ENCODE peak calls at places on chromosome 18, in five cellular contexts. One of them, this sample, is unnamed.

GRCh38 chr18:13530879-13531387 is 195.4 kb downstream of the FAM210A start:
- DNase-seq in K562: no peak
- DNase-seq in H1: no peak
- DNase-seq in HCT116: peak
- DNase-seq in SK-N-SH: peak
- DNase-seq in this sample: peak

GRCh38 chr18:68679531-68679930 is 35.4 kb downstream of the TMX3 start:
- DNase-seq in K562: no peak
- DNase-seq in H1: no peak
- DNase-seq in HCT116: no peak
- DNase-seq in SK-N-SH: no peak
- DNase-seq in this sample: no peak

GRCh38 chr18:48531979-48532378 is 6.9 kb upstream of the CTIF start:
- DNase-seq in K562: no peak
- DNase-seq in H1: no peak
- DNase-seq in HCT116: no peak
- DNase-seq in SK-N-SH: no peak
- DNase-seq in this sample: no peak

GRCh38 chr18:331231-331771 is 63.5 kb upstream of the THOC1 start:
- DNase-seq in K562: no peak
- DNase-seq in H1: no peak
- DNase-seq in HCT116: no peak
- DNase-seq in SK-N-SH: no peak
- DNase-seq in this sample: no peak

GRCh38 chr18:41977233-41977632 is 22.2 kb downstream of the PIK3C3 start:
- DNase-seq in K562: no peak
- DNase-seq in H1: no peak
- DNase-seq in HCT116: no peak
- DNase-seq in SK-N-SH: no peak
- DNase-seq in this sample: no peak

GRCh38 chr18:456361-456821 is 44.1 kb downstream of the COLEC12 start:
- DNase-seq in K562: no peak
- DNase-seq in H1: no peak
- DNase-seq in HCT116: no peak
- DNase-seq in SK-N-SH: no peak
- DNase-seq in this sample: no peak

GRCh38 chr18:78937166-78937565 is 42.5 kb upstream of the SALL3 start:
- DNase-seq in K562: no peak
- DNase-seq in H1: no peak
- DNase-seq in HCT116: no peak
- DNase-seq in SK-N-SH: no peak
- DNase-seq in this sample: no peak

GRCh38 chr18:78724214-78724834 is 255.3 kb upstream of the SALL3 start:
- DNase-seq in K562: no peak
- DNase-seq in H1: no peak
- DNase-seq in HCT116: no peak
- DNase-seq in SK-N-SH: no peak
- DNase-seq in this sample: no peak

GRCh38 chr18:75070625-75071483 is 138.1 kb downstream of the PTGR3 start:
- DNase-seq in K562: peak
- DNase-seq in H1: no peak
- DNase-seq in HCT116: peak
- DNase-seq in SK-N-SH: no peak
- DNase-seq in this sample: peak

GRCh38 chr18:36809590-36810381 is 19.0 kb downstream of the TPGS2 start:
- DNase-seq in K562: peak
- DNase-seq in H1: no peak
- DNase-seq in HCT116: peak
- DNase-seq in SK-N-SH: peak
- DNase-seq in this sample: peak

GRCh38 chr18:58860747-58861224 is 3.9 kb upstream of the ZNF532 start:
- DNase-seq in K562: no peak
- DNase-seq in H1: no peak
- DNase-seq in HCT116: no peak
- DNase-seq in SK-N-SH: no peak
- DNase-seq in this sample: no peak

DNA sequence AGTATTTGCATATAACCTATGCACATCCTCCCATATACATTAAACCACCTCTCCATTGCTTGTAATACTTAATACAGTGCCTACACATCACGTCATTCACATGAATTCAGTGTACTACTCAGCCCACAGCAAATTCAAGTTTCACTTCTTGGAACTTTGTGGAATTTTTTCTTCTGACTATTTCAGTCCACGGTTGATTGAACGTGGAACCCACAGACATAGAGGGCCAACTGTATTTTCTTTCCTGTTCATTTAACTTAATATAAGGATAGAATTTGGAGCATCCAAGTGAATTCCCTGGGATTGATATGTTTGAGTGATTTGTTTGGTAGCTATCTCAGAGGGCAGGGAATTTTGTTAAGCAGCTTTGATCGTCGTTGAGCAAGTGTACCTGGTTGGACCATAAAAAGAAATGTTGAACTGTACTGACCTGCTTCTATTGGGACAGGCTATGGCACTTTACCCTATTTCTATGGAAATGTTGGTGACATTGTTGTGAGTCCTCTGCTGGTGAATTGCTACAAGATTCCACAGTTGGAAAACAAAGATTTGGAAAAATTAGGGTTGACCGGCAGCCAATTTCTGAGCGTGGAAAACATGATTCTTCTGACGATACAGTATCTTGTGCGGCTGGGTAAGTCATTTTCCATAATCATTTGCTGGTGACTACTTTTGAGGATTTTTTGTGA is 156.6 kb downstream of the ESCO1 start:
- DNase-seq in K562: no peak
- DNase-seq in H1: no peak
- DNase-seq in HCT116: no peak
- DNase-seq in SK-N-SH: no peak
- DNase-seq in this sample: no peak
- TF ChIP-seq JUND in K562: no peak
- TF ChIP-seq JUND in H1: no peak
- TF ChIP-seq JUND in HCT116: no peak
- TF ChIP-seq JUND in SK-N-SH: no peak
- TF ChIP-seq JUND in this sample: no peak

DNA sequence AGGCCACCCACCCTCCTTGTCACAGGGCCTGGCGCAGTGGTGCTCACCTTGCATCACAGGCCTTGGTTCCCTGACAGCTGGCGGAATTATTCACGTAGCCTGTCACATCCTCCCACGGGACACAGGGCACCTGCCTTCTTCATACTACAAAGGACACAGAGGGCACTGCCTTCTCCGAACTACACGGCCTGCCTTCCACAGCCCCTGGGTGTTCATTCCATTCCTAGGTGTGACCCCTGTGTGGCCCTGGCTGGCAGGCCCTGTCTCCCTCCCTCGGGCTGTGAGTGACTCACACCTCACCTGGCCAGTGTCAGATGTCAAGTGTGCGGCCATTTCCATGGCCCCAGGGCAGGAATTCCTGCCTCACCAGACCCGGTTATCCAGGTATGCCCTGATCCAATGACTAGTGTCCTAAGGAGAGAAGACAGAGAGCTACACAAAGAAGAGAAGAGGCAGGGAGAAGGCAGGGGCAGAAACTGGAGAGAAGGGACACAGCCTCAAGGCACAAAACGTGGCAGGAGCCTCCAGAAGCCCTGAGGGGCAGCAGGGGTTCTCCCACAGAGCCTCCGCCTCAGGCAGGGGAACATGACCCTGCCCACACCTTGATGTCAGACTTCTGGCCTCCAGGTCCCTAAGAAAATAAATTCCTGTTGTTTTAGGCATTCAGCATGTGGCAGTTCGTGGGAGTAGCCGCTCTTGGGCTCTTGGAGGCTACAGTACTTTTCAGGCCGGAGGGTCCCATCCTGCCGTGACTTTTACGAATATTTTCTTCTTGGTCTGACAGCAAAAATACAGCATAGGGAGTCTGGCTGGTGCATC is 43.4 kb downstream of the MBP start:
- DNase-seq in K562: no peak
- DNase-seq in H1: no peak
- DNase-seq in HCT116: peak
- DNase-seq in SK-N-SH: no peak
- DNase-seq in this sample: peak
- TF ChIP-seq JUND in K562: no peak
- TF ChIP-seq JUND in H1: peak
- TF ChIP-seq JUND in HCT116: peak
- TF ChIP-seq JUND in SK-N-SH: no peak
- TF ChIP-seq JUND in this sample: peak

DNA sequence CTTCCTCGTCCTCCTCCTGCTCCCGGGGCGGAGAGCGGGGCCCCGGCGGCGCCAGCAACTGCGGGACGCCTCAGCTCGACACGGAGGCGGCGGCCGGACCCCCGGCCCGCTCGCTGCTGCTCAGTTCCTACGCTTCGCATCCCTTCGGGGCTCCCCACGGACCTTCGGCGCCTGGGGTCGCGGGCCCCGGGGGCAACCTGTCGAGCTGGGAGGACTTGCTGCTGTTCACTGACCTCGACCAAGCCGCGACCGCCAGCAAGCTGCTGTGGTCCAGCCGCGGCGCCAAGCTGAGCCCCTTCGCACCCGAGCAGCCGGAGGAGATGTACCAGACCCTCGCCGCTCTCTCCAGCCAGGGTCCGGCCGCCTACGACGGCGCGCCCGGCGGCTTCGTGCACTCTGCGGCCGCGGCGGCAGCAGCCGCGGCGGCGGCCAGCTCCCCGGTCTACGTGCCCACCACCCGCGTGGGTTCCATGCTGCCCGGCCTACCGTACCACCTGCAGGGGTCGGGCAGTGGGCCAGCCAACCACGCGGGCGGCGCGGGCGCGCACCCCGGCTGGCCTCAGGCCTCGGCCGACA is 2.0 kb downstream of the GATA6 start:
- DNase-seq in K562: no peak
- DNase-seq in H1: peak
- DNase-seq in HCT116: no peak
- DNase-seq in SK-N-SH: no peak
- DNase-seq in this sample: no peak
- TF ChIP-seq JUND in K562: no peak
- TF ChIP-seq JUND in H1: no peak
- TF ChIP-seq JUND in HCT116: no peak
- TF ChIP-seq JUND in SK-N-SH: no peak
- TF ChIP-seq JUND in this sample: no peak

GRCh38 chr18:10519366-10519765 is 6.5 kb upstream of the NAPG start:
- DNase-seq in K562: no peak
- DNase-seq in H1: no peak
- DNase-seq in HCT116: no peak
- DNase-seq in SK-N-SH: no peak
- DNase-seq in this sample: no peak
- TF ChIP-seq JUND in K562: no peak
- TF ChIP-seq JUND in H1: no peak
- TF ChIP-seq JUND in HCT116: no peak
- TF ChIP-seq JUND in SK-N-SH: no peak
- TF ChIP-seq JUND in this sample: no peak

GRCh38 chr18:12403601-12404506 is 3.9 kb upstream of the PRELID3A start:
- DNase-seq in K562: peak
- DNase-seq in H1: no peak
- DNase-seq in HCT116: peak
- DNase-seq in SK-N-SH: no peak
- DNase-seq in this sample: no peak
- TF ChIP-seq JUND in K562: peak
- TF ChIP-seq JUND in H1: no peak
- TF ChIP-seq JUND in HCT116: peak
- TF ChIP-seq JUND in SK-N-SH: peak
- TF ChIP-seq JUND in this sample: no peak

DNA sequence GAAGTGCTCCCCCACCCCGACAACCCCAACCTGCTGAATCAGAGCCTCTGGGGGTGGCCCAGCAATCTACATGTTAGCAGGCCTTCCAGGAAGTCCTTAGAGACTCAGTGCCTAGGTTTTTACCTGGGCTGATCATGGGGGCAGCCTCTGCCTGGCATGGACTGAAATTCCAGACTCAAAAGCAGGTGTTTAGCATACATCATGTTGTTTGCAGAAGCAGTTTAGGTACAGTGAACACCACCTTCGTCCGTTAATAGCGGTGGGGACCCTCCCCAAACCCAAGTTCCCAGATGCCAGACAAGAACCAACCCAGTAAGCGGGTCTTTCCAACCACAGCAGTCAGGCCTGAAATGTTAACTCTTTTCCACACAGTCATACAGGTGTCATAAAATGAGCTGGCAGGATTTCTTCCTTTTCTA is 26.4 kb upstream of the GALR1 start:
- DNase-seq in K562: no peak
- DNase-seq in H1: no peak
- DNase-seq in HCT116: no peak
- DNase-seq in SK-N-SH: no peak
- DNase-seq in this sample: no peak
- TF ChIP-seq JUND in K562: no peak
- TF ChIP-seq JUND in H1: no peak
- TF ChIP-seq JUND in HCT116: no peak
- TF ChIP-seq JUND in SK-N-SH: no peak
- TF ChIP-seq JUND in this sample: no peak

GRCh38 chr18:46856975-46857374 is 60.3 kb downstream of the PIAS2 start:
- DNase-seq in K562: no peak
- DNase-seq in H1: no peak
- DNase-seq in HCT116: peak
- DNase-seq in SK-N-SH: no peak
- DNase-seq in this sample: no peak

GRCh38 chr18:46858290-46858689 is 59.0 kb downstream of the PIAS2 start:
- DNase-seq in K562: no peak
- DNase-seq in H1: no peak
- DNase-seq in HCT116: no peak
- DNase-seq in SK-N-SH: no peak
- DNase-seq in this sample: no peak

GRCh38 chr18:46859855-46860254 is 57.5 kb downstream of the PIAS2 start:
- DNase-seq in K562: no peak
- DNase-seq in H1: no peak
- DNase-seq in HCT116: no peak
- DNase-seq in SK-N-SH: no peak
- DNase-seq in this sample: no peak
- TF ChIP-seq JUND in K562: no peak
- TF ChIP-seq JUND in H1: no peak
- TF ChIP-seq JUND in HCT116: no peak
- TF ChIP-seq JUND in SK-N-SH: no peak
- TF ChIP-seq JUND in this sample: no peak

GRCh38 chr18:70376914-70377258 is 88.0 kb downstream of the SOCS6 start:
- DNase-seq in K562: no peak
- DNase-seq in H1: no peak
- DNase-seq in HCT116: no peak
- DNase-seq in SK-N-SH: no peak
- DNase-seq in this sample: no peak
- TF ChIP-seq JUND in K562: no peak
- TF ChIP-seq JUND in H1: no peak
- TF ChIP-seq JUND in HCT116: no peak
- TF ChIP-seq JUND in SK-N-SH: no peak
- TF ChIP-seq JUND in this sample: no peak